ENCODE peak calls at places on chromosomes 1 and 21, in four cellular contexts. L is HepG2, X is K562, J is GM12878. U is an unnamed sample.
A peak's percentile ranks its signal among the peaks of the same experiment; 100 is the strongest.

GRCh38 chr1:108695515-108695914 is 3.4 kb downstream of the PRPF38B start:
- DNase-seq in L (no peak), X (no peak), J (no peak), U (no peak)

GRCh38 chr1:66207484-66207883 is 326.5 kb upstream of the SGIP1 start:
- DNase-seq in L (no peak), X (no peak), J (no peak), U (no peak)

GRCh38 chr1:112251766-112252506 is 144.1 kb upstream of the CTTNBP2NL start:
- DNase-seq in L (no peak), X (no peak), J (no peak), U (no peak)

GRCh38 chr1:233819042-233819441 is 85.4 kb upstream of the SLC35F3 start:
- DNase-seq in L (no peak), X (no peak), J (no peak), U (no peak)

GRCh38 chr1:169049258-169049936 is 57.1 kb upstream of the ATP1B1 start:
- DNase-seq in L (no peak), X (no peak), J (no peak), U (no peak)

GRCh38 chr1:158024737-158025136 is 31.3 kb downstream of the KIRREL1 start:
- DNase-seq in L (no peak), X (no peak), J (no peak), U (no peak)

GRCh38 chr1:165424454-165425283 is 20.3 kb downstream of the RXRG start:
- DNase-seq in L (no peak), X (no peak), J (no peak), U (no peak)

GRCh38 chr1:11384170-11384554 is 94.8 kb upstream of the DISP3 start:
- DNase-seq in L (no peak), X (peak; percentile 37), J (peak; percentile 23), U (no peak)

GRCh38 chr1:168081373-168082007 is 55.2 kb downstream of the GPR161 start:
- DNase-seq in L (no peak), X (no peak), J (no peak), U (no peak)

GRCh38 chr1:11823366-11824137 is 17.6 kb downstream of the CLCN6 start:
- DNase-seq in L (no peak), X (no peak), J (no peak), U (no peak)

GRCh38 chr21:15754640-15755039 is 24.9 kb downstream of the USP25 start:
- DNase-seq in L (peak; percentile 73), X (no peak), J (no peak), U (no peak)

GRCh38 chr1:151611288-151611790 is 511 bp upstream of the SNX27 start:
- DNase-seq in L (peak; percentile 93), X (peak; percentile 19), J (no peak), U (no peak)

GRCh38 chr1:35539073-35539823 is 18.0 kb downstream of the KIAA0319L start:
- DNase-seq in L (no peak), X (no peak), J (peak; percentile 75), U (no peak)

GRCh38 chr1:35585281-35585680 is 12.2 kb downstream of the TFAP2E start:
- DNase-seq in L (no peak), X (no peak), J (no peak), U (no peak)

GRCh38 chr21:25999935-26000582 is 170.5 kb downstream of the APP start:
- DNase-seq in L (no peak), X (no peak), J (no peak), U (no peak)

GRCh38 chr21:40752125-40752524 is 94.8 kb downstream of the DSCAM start:
- DNase-seq in L (no peak), X (no peak), J (no peak), U (no peak)

GRCh38 chr21:39681845-39682244 is 63.1 kb upstream of the IGSF5 start:
- DNase-seq in L (no peak), X (no peak), J (no peak), U (no peak)

GRCh38 chr1:101592861-101593260 is 356.0 kb downstream of the S1PR1 start:
- DNase-seq in L (no peak), X (no peak), J (no peak), U (no peak)

GRCh38 chr1:205668951-205669340 is 11.4 kb downstream of the SLC45A3 start:
- DNase-seq in L (peak; percentile 25), X (peak; percentile 51), J (peak; percentile 65), U (no peak)
- TF ChIP-seq SP1 in L (no peak), X (no peak), J (peak; percentile 6), U (no peak)

GRCh38 chr1:55579332-55579996 is 364.3 kb upstream of the USP24 start:
- DNase-seq in L (no peak), X (no peak), J (no peak), U (no peak)
- TF ChIP-seq TARDBP in L (no peak), X (no peak), J (no peak), U (no peak)

DNA sequence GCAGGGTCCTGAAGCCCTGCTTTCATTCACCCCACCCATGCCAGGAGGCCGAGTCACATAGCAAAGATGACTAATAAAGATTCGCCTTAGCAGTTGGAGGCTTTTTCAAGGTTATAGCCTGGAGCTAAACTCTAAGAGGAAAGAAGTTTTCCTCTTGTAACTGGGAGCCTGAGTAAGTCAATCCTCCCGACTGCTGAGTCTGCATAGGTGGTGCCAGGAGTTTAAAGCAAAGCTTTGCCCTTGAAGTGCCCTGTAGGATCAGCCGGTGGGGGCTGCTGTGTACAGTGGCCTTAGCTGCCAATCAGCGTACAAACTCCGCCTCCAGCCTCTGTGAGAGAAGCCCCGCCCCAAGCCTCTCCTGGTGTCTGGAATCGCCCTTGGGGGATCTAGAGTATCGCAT is 147.5 kb upstream of the SPATA6 start:
- DNase-seq in L (no peak), X (no peak), J (no peak), U (peak; percentile 64)
- TF ChIP-seq SP1 in L (no peak), X (no peak), J (no peak), U (no peak)

GRCh38 chr1:205066221-205066818 is 17.9 kb downstream of the TMEM81 start:
- DNase-seq in L (no peak), X (peak; percentile 51), J (no peak), U (no peak)
- TF ChIP-seq TARDBP in L (no peak), X (no peak), J (no peak), U (no peak)